ENCODE peak calls at places on chromosomes 4 and X, in five cellular contexts. N, D, B, X and T are unnamed samples.

GRCh38 chr4:157983300-157983699 is 189.5 kb downstream of the GASK1B start:
- DNase-seq in N (peak; percentile 92), D (no peak), B (no peak), X (no peak), T (no peak)

GRCh38 chrX:980572-981235 is 231.7 kb downstream of the CRLF2 start:
- DNase-seq in N (no peak), D (no peak), B (no peak), X (no peak), T (no peak)

GRCh38 chrX:107710617-107711391 is 64.8 kb downstream of the TSC22D3 start:
- DNase-seq in N (no peak), D (peak; percentile 46), B (peak; percentile 76), X (no peak), T (peak; percentile 41)

GRCh38 chr4:39865280-39865679 is 112.4 kb downstream of the PDS5A start:
- DNase-seq in N (no peak), D (no peak), B (no peak), X (no peak), T (no peak)

GRCh38 chr4:105495667-105496066 is 21.8 kb upstream of the PPA2 start:
- DNase-seq in N (no peak), D (no peak), B (no peak), X (no peak), T (no peak)

GRCh38 chr4:119046263-119046662 is 89.4 kb upstream of the MYOZ2 start:
- DNase-seq in N (no peak), D (no peak), B (no peak), X (no peak), T (peak; percentile 65)

GRCh38 chr4:167775374-167775773 is 317.0 kb upstream of the ANXA10 start:
- DNase-seq in N (no peak), D (no peak), B (no peak), X (no peak), T (no peak)

GRCh38 chr4:146338512-146338911 is 124.2 kb downstream of the REELD1 start:
- DNase-seq in N (no peak), D (no peak), B (no peak), X (no peak), T (no peak)